ENCODE peak calls at places on chromosome 9, in seven cellular contexts. One of them, this sample, is unnamed.

GRCh38 chr9:70111042-70111602 is 67.5 kb downstream of the MAMDC2 start:
- DNase-seq in neural progenitor cell: peak
- DNase-seq in GM23338: peak
- DNase-seq in HCT116: peak
- DNase-seq in GM23248: peak
- DNase-seq in PC-3: peak
- DNase-seq in MM.1S: peak
- DNase-seq in this sample: peak

GRCh38 chr9:113808391-113809191 is 67.5 kb upstream of the ZNF618 start:
- DNase-seq in neural progenitor cell: no peak
- DNase-seq in GM23338: no peak
- DNase-seq in HCT116: peak
- DNase-seq in GM23248: peak
- DNase-seq in PC-3: peak
- DNase-seq in MM.1S: no peak
- DNase-seq in this sample: peak

GRCh38 chr9:7879551-7880245 is 80.1 kb upstream of the DMAC1 start:
- DNase-seq in neural progenitor cell: peak
- DNase-seq in GM23338: peak
- DNase-seq in HCT116: no peak
- DNase-seq in GM23248: no peak
- DNase-seq in PC-3: no peak
- DNase-seq in MM.1S: no peak
- DNase-seq in this sample: no peak

GRCh38 chr9:91122755-91123154 is 239.0 kb downstream of the AUH start:
- DNase-seq in neural progenitor cell: no peak
- DNase-seq in GM23338: no peak
- DNase-seq in HCT116: no peak
- DNase-seq in GM23248: no peak
- DNase-seq in PC-3: no peak
- DNase-seq in MM.1S: no peak
- DNase-seq in this sample: no peak

GRCh38 chr9:2181794-2182193 is 166.6 kb downstream of the SMARCA2 start:
- DNase-seq in neural progenitor cell: peak
- DNase-seq in GM23338: peak
- DNase-seq in HCT116: peak
- DNase-seq in GM23248: peak
- DNase-seq in PC-3: peak
- DNase-seq in MM.1S: no peak
- DNase-seq in this sample: peak

GRCh38 chr9:14383296-14383695 is 69.4 kb upstream of the NFIB start:
- DNase-seq in neural progenitor cell: no peak
- DNase-seq in GM23338: no peak
- DNase-seq in HCT116: no peak
- DNase-seq in GM23248: peak
- DNase-seq in PC-3: no peak
- DNase-seq in MM.1S: no peak
- DNase-seq in this sample: no peak

GRCh38 chr9:110207071-110207923 is 662 bp downstream of the C9orf152 start:
- DNase-seq in neural progenitor cell: no peak
- DNase-seq in GM23338: no peak
- DNase-seq in HCT116: no peak
- DNase-seq in GM23248: no peak
- DNase-seq in PC-3: peak
- DNase-seq in MM.1S: no peak
- DNase-seq in this sample: no peak

GRCh38 chr9:35933525-35934067 is 24.3 kb downstream of the SPAAR start:
- DNase-seq in neural progenitor cell: no peak
- DNase-seq in GM23338: no peak
- DNase-seq in HCT116: no peak
- DNase-seq in GM23248: no peak
- DNase-seq in PC-3: no peak
- DNase-seq in MM.1S: no peak
- DNase-seq in this sample: no peak

GRCh38 chr9:107782381-107782780 is 292.8 kb upstream of the KLF4 start:
- DNase-seq in neural progenitor cell: no peak
- DNase-seq in GM23338: no peak
- DNase-seq in HCT116: no peak
- DNase-seq in GM23248: peak
- DNase-seq in PC-3: no peak
- DNase-seq in MM.1S: no peak
- DNase-seq in this sample: no peak

DNA sequence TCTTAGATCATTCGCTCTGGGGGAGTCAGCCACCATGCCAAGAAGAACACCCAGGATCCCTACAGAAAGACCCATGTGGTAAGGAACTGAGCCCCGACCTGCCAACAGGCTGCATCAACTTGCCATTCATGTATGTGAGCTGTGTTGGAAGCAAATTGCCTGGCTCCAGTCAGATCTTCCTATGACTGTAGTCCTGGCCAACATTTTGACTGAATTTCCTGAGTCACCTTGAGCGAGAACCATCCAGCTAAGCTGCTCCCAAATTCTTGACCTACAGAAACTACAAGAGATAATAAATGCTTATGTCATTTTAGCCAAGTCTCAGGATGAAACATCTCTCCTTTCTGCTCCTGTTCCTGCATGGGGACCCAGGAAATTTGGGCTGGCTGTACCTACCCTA is 40.0 kb upstream of the SLC44A1 start:
- DNase-seq in neural progenitor cell: no peak
- DNase-seq in GM23338: no peak
- DNase-seq in HCT116: no peak
- DNase-seq in GM23248: peak
- DNase-seq in PC-3: no peak
- DNase-seq in MM.1S: no peak
- DNase-seq in this sample: no peak
- H3K4me2 ChIP-seq in neural progenitor cell: no peak
- H3K4me2 ChIP-seq in GM23338: no peak
- H3K4me2 ChIP-seq in HCT116: no peak
- H3K4me2 ChIP-seq in GM23248: no peak
- H3K4me2 ChIP-seq in PC-3: no peak
- H3K4me2 ChIP-seq in MM.1S: no peak
- H3K4me2 ChIP-seq in this sample: no peak

DNA sequence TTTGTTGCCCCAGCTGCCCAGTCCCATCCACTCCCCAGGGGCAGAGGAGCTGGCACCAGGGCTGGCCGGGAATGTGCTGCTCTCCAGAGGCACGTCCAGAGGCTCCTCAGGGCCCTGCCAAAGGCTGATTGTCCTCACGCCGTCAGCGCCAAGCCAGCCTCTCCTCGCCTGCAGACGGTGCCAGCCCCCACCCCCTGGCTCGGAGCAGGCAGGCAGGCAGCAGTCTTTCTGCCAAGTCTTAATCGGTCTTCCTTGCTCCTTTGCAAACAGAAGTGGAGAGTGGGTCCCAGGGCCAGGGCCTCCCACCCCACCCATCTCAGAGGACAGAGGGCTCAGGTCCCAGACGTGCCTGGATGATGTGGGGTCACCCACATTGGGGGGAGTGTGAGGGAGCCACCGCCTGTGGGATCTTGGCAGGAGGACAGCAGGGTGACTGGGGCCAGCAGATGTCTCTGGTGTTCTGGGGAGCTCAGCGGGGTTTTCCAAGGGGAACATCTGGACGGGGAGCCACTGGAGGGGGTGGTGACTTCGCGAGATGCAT is 36.3 kb downstream of the FAM163B start:
- DNase-seq in neural progenitor cell: no peak
- DNase-seq in GM23338: no peak
- DNase-seq in HCT116: no peak
- DNase-seq in GM23248: peak
- DNase-seq in PC-3: no peak
- DNase-seq in MM.1S: no peak
- DNase-seq in this sample: peak
- TF ChIP-seq EZH2phosphoT487 in neural progenitor cell: no peak
- TF ChIP-seq EZH2phosphoT487 in GM23338: no peak
- TF ChIP-seq EZH2phosphoT487 in HCT116: no peak
- TF ChIP-seq EZH2phosphoT487 in GM23248: no peak
- TF ChIP-seq EZH2phosphoT487 in PC-3: no peak
- TF ChIP-seq EZH2phosphoT487 in MM.1S: no peak
- TF ChIP-seq EZH2phosphoT487 in this sample: no peak

GRCh38 chr9:21969011-21969935 is 24.9 kb downstream of the CDKN2A start:
- DNase-seq in neural progenitor cell: peak
- DNase-seq in GM23338: peak
- DNase-seq in HCT116: no peak
- DNase-seq in GM23248: peak
- DNase-seq in PC-3: no peak
- DNase-seq in MM.1S: no peak
- DNase-seq in this sample: no peak
- TF ChIP-seq EZH2 in neural progenitor cell: peak
- TF ChIP-seq EZH2 in GM23338: peak
- TF ChIP-seq EZH2 in HCT116: no peak
- TF ChIP-seq EZH2 in GM23248: no peak
- TF ChIP-seq EZH2 in PC-3: no peak
- TF ChIP-seq EZH2 in MM.1S: no peak
- TF ChIP-seq EZH2 in this sample: peak

GRCh38 chr9:127944586-127945218 is 7.0 kb upstream of the DPM2 start:
- DNase-seq in neural progenitor cell: no peak
- DNase-seq in GM23338: no peak
- DNase-seq in HCT116: no peak
- DNase-seq in GM23248: no peak
- DNase-seq in PC-3: no peak
- DNase-seq in MM.1S: no peak
- DNase-seq in this sample: no peak

GRCh38 chr9:127943011-127943662 is 5.5 kb upstream of the DPM2 start:
- DNase-seq in neural progenitor cell: no peak
- DNase-seq in GM23338: no peak
- DNase-seq in HCT116: no peak
- DNase-seq in GM23248: no peak
- DNase-seq in PC-3: no peak
- DNase-seq in MM.1S: no peak
- DNase-seq in this sample: no peak

GRCh38 chr9:127942152-127943010 is 4.7 kb upstream of the DPM2 start:
- DNase-seq in neural progenitor cell: peak
- DNase-seq in GM23338: peak
- DNase-seq in HCT116: no peak
- DNase-seq in GM23248: peak
- DNase-seq in PC-3: peak
- DNase-seq in MM.1S: peak
- DNase-seq in this sample: peak

GRCh38 chr9:127945338-127945737 is 7.7 kb upstream of the DPM2 start:
- DNase-seq in neural progenitor cell: no peak
- DNase-seq in GM23338: no peak
- DNase-seq in HCT116: no peak
- DNase-seq in GM23248: no peak
- DNase-seq in PC-3: no peak
- DNase-seq in MM.1S: no peak
- DNase-seq in this sample: no peak

GRCh38 chr9:127943746-127944145 is 6.1 kb upstream of the DPM2 start:
- DNase-seq in neural progenitor cell: peak
- DNase-seq in GM23338: peak
- DNase-seq in HCT116: peak
- DNase-seq in GM23248: peak
- DNase-seq in PC-3: peak
- DNase-seq in MM.1S: peak
- DNase-seq in this sample: peak
- H3K4me2 ChIP-seq in neural progenitor cell: no peak
- H3K4me2 ChIP-seq in GM23338: no peak
- H3K4me2 ChIP-seq in HCT116: no peak
- H3K4me2 ChIP-seq in GM23248: no peak
- H3K4me2 ChIP-seq in PC-3: no peak
- H3K4me2 ChIP-seq in MM.1S: no peak
- H3K4me2 ChIP-seq in this sample: no peak

GRCh38 chr9:93183663-93184438 is at the start of gene WNK2:
- DNase-seq in neural progenitor cell: peak
- DNase-seq in GM23338: peak
- DNase-seq in HCT116: no peak
- DNase-seq in GM23248: peak
- DNase-seq in PC-3: peak
- DNase-seq in MM.1S: peak
- DNase-seq in this sample: peak
- TF ChIP-seq EZH2phosphoT487 in neural progenitor cell: peak
- TF ChIP-seq EZH2phosphoT487 in GM23338: no peak
- TF ChIP-seq EZH2phosphoT487 in HCT116: no peak
- TF ChIP-seq EZH2phosphoT487 in GM23248: no peak
- TF ChIP-seq EZH2phosphoT487 in PC-3: no peak
- TF ChIP-seq EZH2phosphoT487 in MM.1S: no peak
- TF ChIP-seq EZH2phosphoT487 in this sample: no peak

DNA sequence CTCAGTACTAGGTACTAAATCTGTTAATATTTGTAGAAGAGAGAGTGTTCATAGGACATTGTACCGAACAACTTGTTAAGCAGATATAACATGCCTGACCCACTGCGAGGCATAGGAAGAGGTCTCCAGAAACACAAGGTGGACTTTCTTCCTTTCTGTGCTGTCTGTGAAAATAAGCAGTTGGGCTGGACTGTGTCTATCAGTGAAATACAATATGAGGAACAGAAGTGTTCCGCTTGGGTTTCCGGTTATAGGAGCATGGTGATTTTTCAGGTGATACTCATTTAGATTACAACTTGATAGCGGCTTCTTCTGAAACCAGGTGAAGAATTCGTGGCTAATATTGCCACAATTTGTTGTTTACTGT is 60.9 kb upstream of the TLR4 start:
- DNase-seq in neural progenitor cell: no peak
- DNase-seq in GM23338: no peak
- DNase-seq in HCT116: no peak
- DNase-seq in GM23248: no peak
- DNase-seq in PC-3: no peak
- DNase-seq in MM.1S: no peak
- DNase-seq in this sample: no peak
- TF ChIP-seq EZH2 in neural progenitor cell: no peak
- TF ChIP-seq EZH2 in GM23338: no peak
- TF ChIP-seq EZH2 in HCT116: no peak
- TF ChIP-seq EZH2 in GM23248: no peak
- TF ChIP-seq EZH2 in PC-3: no peak
- TF ChIP-seq EZH2 in MM.1S: no peak
- TF ChIP-seq EZH2 in this sample: no peak

GRCh38 chr9:129889936-129890717 is 54.9 kb downstream of the USP20 start:
- DNase-seq in neural progenitor cell: peak
- DNase-seq in GM23338: peak
- DNase-seq in HCT116: no peak
- DNase-seq in GM23248: no peak
- DNase-seq in PC-3: no peak
- DNase-seq in MM.1S: no peak
- DNase-seq in this sample: no peak

GRCh38 chr9:129889461-129889935 is 54.2 kb downstream of the USP20 start:
- DNase-seq in neural progenitor cell: no peak
- DNase-seq in GM23338: peak
- DNase-seq in HCT116: no peak
- DNase-seq in GM23248: no peak
- DNase-seq in PC-3: no peak
- DNase-seq in MM.1S: no peak
- DNase-seq in this sample: no peak

GRCh38 chr9:129888809-129889460 is 53.7 kb downstream of the USP20 start:
- DNase-seq in neural progenitor cell: no peak
- DNase-seq in GM23338: no peak
- DNase-seq in HCT116: no peak
- DNase-seq in GM23248: no peak
- DNase-seq in PC-3: no peak
- DNase-seq in MM.1S: no peak
- DNase-seq in this sample: no peak

GRCh38 chr9:129894106-129894823 is 59.0 kb downstream of the USP20 start:
- DNase-seq in neural progenitor cell: no peak
- DNase-seq in GM23338: no peak
- DNase-seq in HCT116: no peak
- DNase-seq in GM23248: no peak
- DNase-seq in PC-3: no peak
- DNase-seq in MM.1S: peak
- DNase-seq in this sample: no peak

GRCh38 chr9:129891519-129891918 is 56.3 kb downstream of the USP20 start:
- DNase-seq in neural progenitor cell: no peak
- DNase-seq in GM23338: no peak
- DNase-seq in HCT116: no peak
- DNase-seq in GM23248: no peak
- DNase-seq in PC-3: no peak
- DNase-seq in MM.1S: no peak
- DNase-seq in this sample: no peak
- H3K4me2 ChIP-seq in neural progenitor cell: no peak
- H3K4me2 ChIP-seq in GM23338: no peak
- H3K4me2 ChIP-seq in HCT116: no peak
- H3K4me2 ChIP-seq in GM23248: no peak
- H3K4me2 ChIP-seq in PC-3: no peak
- H3K4me2 ChIP-seq in MM.1S: no peak
- H3K4me2 ChIP-seq in this sample: peak

GRCh38 chr9:642014-642413 is 199.5 kb upstream of the DMRT1 start:
- DNase-seq in neural progenitor cell: peak
- DNase-seq in GM23338: no peak
- DNase-seq in HCT116: no peak
- DNase-seq in GM23248: no peak
- DNase-seq in PC-3: no peak
- DNase-seq in MM.1S: no peak
- DNase-seq in this sample: peak
- TF ChIP-seq EZH2phosphoT487 in neural progenitor cell: no peak
- TF ChIP-seq EZH2phosphoT487 in GM23338: no peak
- TF ChIP-seq EZH2phosphoT487 in HCT116: no peak
- TF ChIP-seq EZH2phosphoT487 in GM23248: no peak
- TF ChIP-seq EZH2phosphoT487 in PC-3: no peak
- TF ChIP-seq EZH2phosphoT487 in MM.1S: no peak
- TF ChIP-seq EZH2phosphoT487 in this sample: no peak

This sample was measured in hepatocyte.